ENCODE peak calls at places on chromosome 12, in four cellular contexts. One of them, this sample, is unnamed.

GRCh38 chr12:130714591-130715149 is 1.4 kb downstream of the RIMBP2 start:
- DNase-seq in HepG2: no peak
- DNase-seq in A549: no peak
- DNase-seq in GM12878: no peak
- DNase-seq in this sample: no peak

GRCh38 chr12:5441497-5442236 is 9.8 kb downstream of the NTF3 start:
- DNase-seq in HepG2: no peak
- DNase-seq in A549: no peak
- DNase-seq in GM12878: no peak
- DNase-seq in this sample: no peak

GRCh38 chr12:131205534-131205933 is 251.8 kb downstream of the ADGRD1 start:
- DNase-seq in HepG2: no peak
- DNase-seq in A549: no peak
- DNase-seq in GM12878: no peak
- DNase-seq in this sample: no peak

GRCh38 chr12:67910360-67911292 is 78.6 kb upstream of the IFNG-AS1 start:
- DNase-seq in HepG2: no peak
- DNase-seq in A549: peak; percentile 14
- DNase-seq in GM12878: no peak
- DNase-seq in this sample: no peak

GRCh38 chr12:65634061-65634460 is 190.2 kb upstream of the HMGA2 start:
- DNase-seq in HepG2: no peak
- DNase-seq in A549: no peak
- DNase-seq in GM12878: no peak
- DNase-seq in this sample: no peak

GRCh38 chr12:98373019-98373554 is 142.3 kb upstream of the TMPO start:
- DNase-seq in HepG2: peak; percentile 30
- DNase-seq in A549: peak; percentile 38
- DNase-seq in GM12878: no peak
- DNase-seq in this sample: peak; percentile 44

GRCh38 chr12:97575792-97576191 is 113.2 kb downstream of the RMST start:
- DNase-seq in HepG2: peak; percentile 43
- DNase-seq in A549: no peak
- DNase-seq in GM12878: no peak
- DNase-seq in this sample: no peak

GRCh38 chr12:79525357-79525756 is 165.4 kb downstream of the PAWR start:
- DNase-seq in HepG2: no peak
- DNase-seq in A549: no peak
- DNase-seq in GM12878: no peak
- DNase-seq in this sample: no peak

GRCh38 chr12:19490908-19491307 is 51.6 kb downstream of the AEBP2 start:
- DNase-seq in HepG2: no peak
- DNase-seq in A549: no peak
- DNase-seq in GM12878: no peak
- DNase-seq in this sample: no peak

GRCh38 chr12:29589271-29589670 is 91.8 kb upstream of the OVCH1 start:
- DNase-seq in HepG2: no peak
- DNase-seq in A549: no peak
- DNase-seq in GM12878: no peak
- DNase-seq in this sample: no peak

GRCh38 chr12:49296836-49297694 is 2.1 kb downstream of the PRPH start:
- DNase-seq in HepG2: peak; percentile 48
- DNase-seq in A549: peak; percentile 86
- DNase-seq in GM12878: no peak
- DNase-seq in this sample: peak; percentile 90

GRCh38 chr12:126767334-126767733 is 1499.6 kb upstream of the TMEM132C start:
- DNase-seq in HepG2: no peak
- DNase-seq in A549: no peak
- DNase-seq in GM12878: no peak
- DNase-seq in this sample: no peak

GRCh38 chr12:126770188-126770587 is 1496.8 kb upstream of the TMEM132C start:
- DNase-seq in HepG2: no peak
- DNase-seq in A549: no peak
- DNase-seq in GM12878: no peak
- DNase-seq in this sample: no peak

GRCh38 chr12:126772171-126772864 is 1494.7 kb upstream of the TMEM132C start:
- DNase-seq in HepG2: peak; percentile 6
- DNase-seq in A549: peak; percentile 2
- DNase-seq in GM12878: peak; percentile 83
- DNase-seq in this sample: peak; percentile 75

GRCh38 chr12:126773012-126773411 is 1494.0 kb upstream of the TMEM132C start:
- DNase-seq in HepG2: no peak
- DNase-seq in A549: no peak
- DNase-seq in GM12878: no peak
- DNase-seq in this sample: no peak

GRCh38 chr12:126768517-126768916 is 1498.5 kb upstream of the TMEM132C start:
- DNase-seq in HepG2: no peak
- DNase-seq in A549: no peak
- DNase-seq in GM12878: no peak
- DNase-seq in this sample: no peak
- H3K9me3 ChIP-seq in HepG2: peaks cover 78% of the 10 kb centered on the region
- H3K9me3 ChIP-seq in A549: no peaks in the 10 kb centered on the region
- H3K9me3 ChIP-seq in GM12878: peaks cover 12% of the 10 kb centered on the region
- H3K9me3 ChIP-seq in this sample: no peaks in the 10 kb centered on the region

DNA sequence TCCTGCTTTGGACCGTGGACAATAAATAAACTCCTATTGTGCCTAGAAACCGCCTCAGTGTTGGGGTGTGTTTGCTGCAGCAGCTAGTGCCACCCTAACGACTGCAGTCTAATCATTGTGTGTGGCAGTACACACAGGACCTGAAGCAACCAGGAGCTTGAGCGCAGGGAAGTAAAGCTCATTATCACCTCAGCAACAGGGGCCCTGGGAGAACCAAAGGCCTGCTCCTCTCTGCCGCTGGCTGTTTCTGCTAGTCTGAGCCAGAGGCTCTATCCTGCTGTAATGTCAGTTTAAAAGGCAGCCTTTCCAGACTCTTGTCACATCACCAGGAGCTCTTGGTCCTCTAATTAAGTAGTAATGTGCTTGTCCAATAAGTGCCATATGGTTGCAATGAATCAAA is 119.3 kb downstream of the CACNA1C start:
- DNase-seq in HepG2: no peak
- DNase-seq in A549: no peak
- DNase-seq in GM12878: no peak
- DNase-seq in this sample: no peak
- TF ChIP-seq ESRRA in HepG2: no peak
- TF ChIP-seq ESRRA in A549: no peak
- TF ChIP-seq ESRRA in GM12878: no peak
- TF ChIP-seq ESRRA in this sample: no peak

GRCh38 chr12:94421868-94422740 is 37.6 kb downstream of the CEP83 start:
- DNase-seq in HepG2: no peak
- DNase-seq in A549: no peak
- DNase-seq in GM12878: no peak
- DNase-seq in this sample: no peak
- H3K9me3 ChIP-seq in HepG2: peaks cover 26% of the 10 kb centered on the region
- H3K9me3 ChIP-seq in A549: peaks cover 38% of the 10 kb centered on the region
- H3K9me3 ChIP-seq in GM12878: peaks cover 26% of the 10 kb centered on the region
- H3K9me3 ChIP-seq in this sample: peaks cover 21% of the 10 kb centered on the region

DNA sequence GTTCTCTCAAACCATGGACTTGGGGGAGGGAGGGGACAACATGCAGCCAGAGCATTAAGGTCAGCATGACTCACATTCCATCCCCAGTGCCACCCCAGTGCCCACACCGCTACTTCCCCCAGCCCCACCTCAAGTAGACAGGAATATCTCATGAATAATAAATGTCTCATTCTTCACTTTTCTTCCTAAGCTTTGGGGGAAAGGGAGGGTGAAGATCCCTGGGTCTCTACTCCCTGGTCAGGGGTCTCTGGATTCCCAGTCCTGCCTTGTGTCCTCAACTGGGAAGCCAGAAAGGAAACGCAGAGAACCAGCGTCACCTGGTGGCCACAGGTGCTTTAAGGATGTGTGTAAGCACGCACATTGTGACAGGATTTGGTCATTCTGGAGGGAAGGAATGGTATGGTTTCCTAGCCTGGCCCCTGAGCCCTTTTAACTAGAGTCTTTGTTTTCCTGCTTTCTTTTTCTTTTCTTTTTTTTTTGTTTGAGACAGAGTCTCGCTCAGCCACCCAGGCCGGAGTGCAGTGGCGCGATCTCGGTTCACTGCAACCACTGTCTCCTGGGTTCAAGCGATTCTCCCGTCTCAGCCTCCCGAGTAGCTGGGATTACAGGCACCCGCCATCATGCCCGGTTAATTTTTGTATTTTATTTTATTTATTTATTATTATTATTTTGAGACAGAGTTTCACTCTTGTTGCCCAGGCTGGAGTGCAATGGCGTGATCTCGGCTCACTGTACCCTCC is 3.4 kb downstream of the GPR84 start:
- DNase-seq in HepG2: peak; percentile 82
- DNase-seq in A549: peak; percentile 78
- DNase-seq in GM12878: no peak
- DNase-seq in this sample: peak; percentile 54
- TF ChIP-seq ESRRA in HepG2: no peak
- TF ChIP-seq ESRRA in A549: no peak
- TF ChIP-seq ESRRA in GM12878: no peak
- TF ChIP-seq ESRRA in this sample: no peak

GRCh38 chr12:37672655-37673260 is 643.8 kb upstream of the ALG10B start:
- DNase-seq in HepG2: no peak
- DNase-seq in A549: no peak
- DNase-seq in GM12878: no peak
- DNase-seq in this sample: no peak
- H3K9me3 ChIP-seq in HepG2: peaks cover 97% of the 10 kb centered on the region
- H3K9me3 ChIP-seq in A549: no peaks in the 10 kb centered on the region
- H3K9me3 ChIP-seq in GM12878: no peaks in the 10 kb centered on the region
- H3K9me3 ChIP-seq in this sample: no peaks in the 10 kb centered on the region

GRCh38 chr12:27951898-27952297 is 20.6 kb downstream of the PTHLH start:
- DNase-seq in HepG2: no peak
- DNase-seq in A549: no peak
- DNase-seq in GM12878: no peak
- DNase-seq in this sample: no peak
- TF ChIP-seq ESRRA in HepG2: no peak
- TF ChIP-seq ESRRA in A549: no peak
- TF ChIP-seq ESRRA in GM12878: no peak
- TF ChIP-seq ESRRA in this sample: no peak

GRCh38 chr12:34342048-34342447 is 319.8 kb downstream of the ALG10 start:
- DNase-seq in HepG2: no peak
- DNase-seq in A549: no peak
- DNase-seq in GM12878: no peak
- DNase-seq in this sample: no peak
- H3K9me3 ChIP-seq in HepG2: no peaks in the 10 kb centered on the region
- H3K9me3 ChIP-seq in A549: no peaks in the 10 kb centered on the region
- H3K9me3 ChIP-seq in GM12878: no peaks in the 10 kb centered on the region
- H3K9me3 ChIP-seq in this sample: no peaks in the 10 kb centered on the region

This sample was measured in K562.